ENCODE peak calls at places on chromosome 13, in seven cellular contexts. S is Kasumi-1; G is EL; Q is AG08396; I is activated naive CD4-positive, alpha-beta T cell; N is stimulated activated CD4-positive, alpha-beta T cell treated with anti-CD3 and anti-CD28 coated beads, Interleukin-12 subunit alpha, Interleukin-12 subunit beta, amount 100 ng/mL, for 4 hours; D is NCI-H446. U is an unnamed sample.

GRCh38 chr13:29702912-29703351 is 107.4 kb upstream of the SLC7A1 start:
- DNase-seq in Q (no peak), D (no peak), S (no peak), N (no peak), G (peak; percentile 98), I (no peak), U (no peak)

GRCh38 chr13:99425485-99426341 is 75.6 kb upstream of the TM9SF2 start:
- DNase-seq in Q (no peak), D (no peak), I (peak; percentile 31), N (no peak), G (no peak), S (peak; percentile 62), U (no peak)

GRCh38 chr13:21657538-21657937 is 13.3 kb upstream of the FGF9 start:
- DNase-seq in S (no peak), I (no peak), Q (peak; percentile 85), D (no peak), N (no peak), G (peak; percentile 73), U (no peak)

GRCh38 chr13:91567485-91568207 is 169.2 kb downstream of the GPC5 start:
- DNase-seq in Q (no peak), G (no peak), N (no peak), D (no peak), S (no peak), I (no peak), U (no peak)

GRCh38 chr13:34139660-34140059 is 321.7 kb downstream of the RFC3 start:
- DNase-seq in N (no peak), G (no peak), D (no peak), Q (no peak), I (no peak), S (no peak), U (no peak)

GRCh38 chr13:106507560-106508274 is 27.7 kb downstream of the EFNB2 start:
- DNase-seq in G (peak; percentile 68), I (no peak), Q (peak; percentile 12), S (peak; percentile 6), N (no peak), D (no peak), U (no peak)

GRCh38 chr13:34833562-34834182 is 108.4 kb upstream of the NBEA start:
- DNase-seq in G (peak; percentile 76), S (no peak), I (no peak), D (no peak), N (no peak), Q (no peak), U (no peak)

GRCh38 chr13:30019648-30020626 is 169.5 kb upstream of the UBL3 start:
- DNase-seq in D (no peak), Q (no peak), S (no peak), N (no peak), I (no peak), G (no peak), U (no peak)

GRCh38 chr13:30738526-30738925 is 3.2 kb downstream of the ALOX5AP start:
- DNase-seq in Q (no peak), N (no peak), S (peak; percentile 0), I (no peak), G (no peak), D (no peak), U (no peak)

GRCh38 chr13:41268764-41269163 is 5.4 kb upstream of the MTRF1 start:
- DNase-seq in Q (no peak), D (peak; percentile 9), S (peak; percentile 19), G (peak; percentile 38), N (no peak), I (no peak), U (no peak)

GRCh38 chr13:109481046-109481445 is 305.3 kb downstream of the IRS2 start:
- DNase-seq in S (no peak), D (no peak), Q (no peak), G (peak; percentile 18), N (no peak), I (no peak), U (no peak)

GRCh38 chr13:92805766-92806165 is 420.8 kb upstream of the GPC6 start:
- DNase-seq in G (no peak), S (no peak), Q (no peak), N (no peak), I (no peak), D (no peak), U (no peak)

GRCh38 chr13:78102121-78102677 is 183.6 kb upstream of the EDNRB start:
- DNase-seq in I (no peak), N (no peak), S (peak; percentile 94), D (no peak), Q (peak; percentile 22), G (peak; percentile 6), U (no peak)

GRCh38 chr13:26707122-26708006 is 53.2 kb downstream of the GPR12 start:
- DNase-seq in Q (peak; percentile 63), S (peak; percentile 52), G (peak; percentile 49), D (peak; percentile 83), I (no peak), N (no peak), U (no peak)

GRCh38 chr13:35252536-35253205 is 223.8 kb downstream of the MAB21L1 start:
- DNase-seq in N (no peak), Q (no peak), S (no peak), I (no peak), G (no peak), D (no peak), U (no peak)

GRCh38 chr13:88068975-88069374 is 397.8 kb downstream of the SLITRK5 start:
- DNase-seq in N (no peak), D (no peak), Q (no peak), I (no peak), G (no peak), S (no peak), U (no peak)

GRCh38 chr13:101545521-101545920 is 93.0 kb downstream of the ITGBL1 start:
- DNase-seq in N (no peak), D (no peak), S (no peak), Q (no peak), G (peak; percentile 62), I (no peak), U (no peak)

GRCh38 chr13:45299194-45299593 is 41.8 kb downstream of the TPT1 start:
- DNase-seq in D (peak; percentile 35), N (no peak), S (no peak), G (peak; percentile 25), I (no peak), Q (no peak), U (no peak)

GRCh38 chr13:79936368-79937136 is 404.4 kb downstream of the SPRY2 start:
- DNase-seq in N (no peak), Q (peak; percentile 86), G (peak; percentile 99), I (no peak), S (no peak), D (peak; percentile 47), U (no peak)

GRCh38 chr13:99258946-99259345 is 767 bp upstream of the GPR18 start:
- DNase-seq in S (no peak), Q (no peak), G (no peak), I (no peak), N (no peak), D (no peak), U (no peak)

GRCh38 chr13:106182404-106182803 is 353.1 kb downstream of the EFNB2 start:
- DNase-seq in Q (peak; percentile 36), I (no peak), D (no peak), N (no peak), S (peak; percentile 98), G (peak; percentile 92), U (no peak)

GRCh38 chr13:30194906-30195305 is 112.4 kb downstream of the KATNAL1 start:
- DNase-seq in I (no peak), S (no peak), N (no peak), Q (no peak), G (peak; percentile 8), D (no peak), U (no peak)

GRCh38 chr13:70668983-70669382 is 560.7 kb upstream of the KLHL1 start:
- DNase-seq in Q (no peak), D (no peak), G (no peak), I (no peak), N (no peak), S (no peak), U (no peak)

GRCh38 chr13:20190481-20191310 is 2.0 kb downstream of the GJB2 start:
- DNase-seq in S (no peak), D (no peak), N (no peak), Q (peak; percentile 53), G (peak; percentile 79), I (no peak), U (no peak)

GRCh38 chr13:30256713-30257432 is 50.5 kb downstream of the KATNAL1 start:
- DNase-seq in S (no peak), D (no peak), N (no peak), I (no peak), Q (no peak), G (peak; percentile 6), U (no peak)

GRCh38 chr13:61109741-61110140 is 305.9 kb downstream of the PCDH20 start:
- DNase-seq in G (no peak), Q (no peak), D (no peak), I (no peak), N (no peak), S (no peak), U (no peak)

GRCh38 chr13:113785051-113786010 is 26.3 kb downstream of the TMEM255B start:
- DNase-seq in D (no peak), I (no peak), Q (peak; percentile 78), S (no peak), G (peak; percentile 98), N (no peak), U (no peak)

U was measured in NCI-H187.